ENCODE peak calls at places on chromosome 12, in seven cellular contexts. Y is breast epithelium, N is prostate gland, F is Peyer's patch, Q is IMR-90, S is HepG2, Z is stomach. X is an unnamed sample.

GRCh38 chr12:127742231-127742630 is 524.7 kb upstream of the TMEM132C start:
- DNase-seq in Y (no peak), N (no peak), F (no peak), Q (no peak), S (no peak), Z (no peak), X (no peak)

GRCh38 chr12:130973109-130973508 is 19.4 kb downstream of the ADGRD1 start:
- DNase-seq in Y (no peak), N (no peak), F (no peak), Q (no peak), S (no peak), Z (no peak), X (no peak)

GRCh38 chr12:25625146-25625545 is 72.1 kb upstream of the LMNTD1 start:
- DNase-seq in Y (no peak), N (no peak), F (no peak), Q (no peak), S (no peak), Z (no peak), X (no peak)

GRCh38 chr12:32586390-32586789 is 92.7 kb upstream of the DNM1L start:
- DNase-seq in Y (no peak), N (no peak), F (no peak), Q (peak; percentile 54), S (no peak), Z (no peak), X (no peak)

GRCh38 chr12:2242206-2242605 is 189.4 kb downstream of the CACNA1C start:
- DNase-seq in Y (no peak), N (no peak), F (no peak), Q (no peak), S (no peak), Z (no peak), X (no peak)

GRCh38 chr12:90978117-90978770 is 23.3 kb upstream of the CCER1 start:
- DNase-seq in Y (no peak), N (no peak), F (no peak), Q (peak; percentile 79), S (peak; percentile 16), Z (no peak), X (peak; percentile 13)

GRCh38 chr12:100077367-100077766 is 65.3 kb downstream of the BLTP3B start:
- DNase-seq in Y (no peak), N (no peak), F (no peak), Q (no peak), S (peak; percentile 1), Z (no peak), X (no peak)

GRCh38 chr12:94592080-94592479 is 58.3 kb downstream of the TMCC3 start:
- DNase-seq in Y (no peak), N (peak; percentile 71), F (no peak), Q (no peak), S (no peak), Z (no peak), X (no peak)

GRCh38 chr12:131002271-131002670 is 48.6 kb downstream of the ADGRD1 start:
- DNase-seq in Y (no peak), N (no peak), F (no peak), Q (no peak), S (no peak), Z (no peak), X (no peak)

GRCh38 chr12:115583591-115583990 is 693.9 kb downstream of the MED13L start:
- DNase-seq in Y (no peak), N (no peak), F (no peak), Q (no peak), S (no peak), Z (no peak), X (no peak)

GRCh38 chr12:81125691-81126090 is 47.8 kb downstream of the ACSS3 start:
- DNase-seq in Y (no peak), N (no peak), F (no peak), Q (no peak), S (no peak), Z (no peak), X (no peak)

GRCh38 chr12:110916295-110916875 is 4.0 kb downstream of the MYL2 start:
- DNase-seq in Y (no peak), N (no peak), F (no peak), Q (no peak), S (no peak), Z (no peak), X (no peak)

GRCh38 chr12:89645434-89645833 is 63.2 kb downstream of the ATP2B1 start:
- DNase-seq in Y (no peak), N (no peak), F (no peak), Q (no peak), S (peak; percentile 34), Z (no peak), X (no peak)

DNA sequence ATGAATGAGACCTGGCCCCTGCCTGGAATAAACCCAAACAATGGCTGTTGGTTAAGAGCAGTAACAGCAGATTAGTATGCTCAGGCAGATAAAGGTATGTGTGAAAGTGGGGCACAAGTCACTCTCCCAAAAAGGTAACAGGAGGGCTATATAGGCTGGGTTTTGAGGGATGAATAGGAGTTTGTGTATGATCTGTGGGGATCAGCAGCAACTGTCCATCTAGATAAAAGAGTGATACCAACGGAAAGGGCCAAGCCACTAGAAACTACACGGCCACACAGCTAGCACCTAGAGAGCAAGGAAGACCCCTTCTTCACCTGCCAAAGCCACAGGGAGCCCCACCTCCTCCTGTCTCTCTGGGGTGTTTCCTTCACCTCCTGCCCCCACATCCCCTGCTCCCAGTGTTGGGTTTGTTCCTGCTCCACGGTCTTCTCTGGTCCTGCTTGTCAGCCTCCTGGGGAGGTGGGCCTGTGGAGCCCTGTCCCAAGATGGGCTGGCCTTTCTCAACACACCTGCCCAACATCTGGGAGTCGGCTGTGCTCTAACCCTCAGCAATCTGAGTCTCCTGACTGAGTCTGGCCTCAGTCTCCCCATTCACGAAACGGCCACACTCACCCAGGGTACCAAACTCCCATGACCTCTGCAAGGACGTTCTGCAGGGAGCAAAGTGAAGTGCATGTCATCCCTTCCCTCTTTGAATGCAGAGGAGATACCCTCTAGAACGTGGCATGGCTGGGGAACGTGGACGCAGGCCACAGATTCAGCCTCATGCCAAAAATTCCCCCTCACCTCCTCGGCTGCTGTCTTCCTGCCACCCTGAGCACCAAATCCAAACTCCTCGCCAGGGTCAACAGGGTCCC is 108.2 kb downstream of the NCOR2 start:
- DNase-seq in Y (no peak), N (no peak), F (no peak), Q (no peak), S (no peak), Z (no peak), X (no peak)
- TF ChIP-seq POLR2A in Y (no peak), N (no peak), F (no peak), Q (no peak), S (no peak), Z (no peak), X (no peak)

GRCh38 chr12:24427776-24428175 is 478.3 kb upstream of the SOX5 start:
- DNase-seq in Y (no peak), N (no peak), F (no peak), Q (no peak), S (no peak), Z (no peak), X (no peak)

GRCh38 chr12:24436667-24437066 is 487.2 kb upstream of the SOX5 start:
- DNase-seq in Y (no peak), N (no peak), F (no peak), Q (no peak), S (no peak), Z (no peak), X (no peak)

GRCh38 chr12:24431872-24432271 is 482.4 kb upstream of the SOX5 start:
- DNase-seq in Y (no peak), N (no peak), F (no peak), Q (no peak), S (no peak), Z (no peak), X (no peak)
- TF ChIP-seq POLR2A in Y (no peak), N (no peak), F (no peak), Q (no peak), S (no peak), Z (no peak), X (no peak)

DNA sequence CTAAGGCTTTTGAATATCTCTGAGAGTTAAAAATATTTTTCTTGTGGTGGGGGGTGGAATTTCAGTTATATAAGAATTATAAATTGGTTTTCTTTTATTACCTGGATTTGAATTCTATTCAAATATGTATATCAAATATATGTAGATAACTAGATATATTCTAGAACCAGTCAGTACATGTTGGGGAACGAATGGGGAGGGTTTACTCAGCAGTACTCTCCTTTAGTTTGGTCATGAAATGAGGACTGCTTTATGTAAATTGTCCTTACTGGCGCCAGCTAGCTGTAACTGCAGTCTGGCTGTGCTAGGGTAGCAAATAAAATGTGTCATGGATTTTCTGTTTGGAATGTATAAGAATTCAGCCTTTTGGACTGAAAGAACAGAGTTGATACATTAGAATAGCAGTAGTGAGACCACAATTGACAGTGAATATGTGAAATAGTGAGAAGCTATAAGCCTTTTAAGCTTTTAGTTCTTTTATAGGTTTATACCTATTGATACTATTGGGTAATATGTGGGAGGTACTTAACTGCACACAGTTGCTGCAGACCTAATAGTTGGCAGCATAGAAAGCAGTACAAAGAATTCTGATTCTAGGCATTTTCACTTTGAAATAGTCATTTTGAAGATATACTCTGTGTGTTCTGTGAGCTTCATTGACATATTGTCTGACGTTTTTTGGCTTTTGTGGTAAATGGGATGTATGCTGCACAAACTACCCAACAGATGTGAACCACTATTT is 29.0 kb downstream of the ATF7IP start:
- DNase-seq in Y (no peak), N (peak; percentile 28), F (no peak), Q (peak; percentile 84), S (peak; percentile 69), Z (peak; percentile 38), X (peak; percentile 73)
- TF ChIP-seq POLR2A in Y (no peak), N (no peak), F (no peak), Q (no peak), S (no peak), Z (no peak), X (peak; percentile 26)

DNA sequence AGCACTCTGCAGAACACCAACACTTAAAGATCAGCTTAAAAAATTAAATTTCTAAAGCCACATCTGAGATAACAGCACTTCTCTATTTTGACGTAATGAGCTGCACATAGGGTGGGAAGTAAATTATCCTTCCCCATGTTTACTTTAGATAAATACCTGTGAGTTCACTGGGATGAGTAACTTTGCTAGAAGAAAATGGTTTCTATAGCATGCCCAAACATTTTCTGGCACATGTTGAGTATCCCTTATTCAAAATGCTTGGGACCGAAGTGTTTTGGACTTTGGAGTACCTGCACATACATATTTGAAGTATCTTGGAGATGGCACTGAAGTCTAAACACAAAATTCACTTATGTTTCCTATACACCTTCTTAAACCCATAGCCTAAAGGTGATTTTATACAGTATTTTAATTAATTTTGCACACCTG is 6.6 kb downstream of the SLC38A2 start:
- DNase-seq in Y (no peak), N (no peak), F (no peak), Q (no peak), S (no peak), Z (no peak), X (no peak)
- TF ChIP-seq POLR2A in Y (no peak), N (no peak), F (no peak), Q (no peak), S (peak; percentile 56), Z (no peak), X (no peak)